ENCODE peak calls at places on chromosome 13, in nine cellular contexts. One of them, this sample, is unnamed.

GRCh38 chr13:28761586-28761985 is 42.8 kb upstream of the SLC46A3 start:
- DNase-seq in esophagus muscularis mucosa: no peak
- DNase-seq in choroid plexus epithelial cell: peak
- DNase-seq in astrocyte: no peak
- DNase-seq in mammary epithelial cell: peak
- DNase-seq in MCF 10A: peak
- DNase-seq in RWPE1: no peak
- DNase-seq in WTC11: no peak
- DNase-seq in endodermal cell: no peak
- DNase-seq in this sample: no peak

GRCh38 chr13:77457989-77458388 is 77.5 kb upstream of the SCEL start:
- DNase-seq in mammary epithelial cell: no peak
- DNase-seq in WTC11: no peak
- DNase-seq in MCF 10A: no peak
- DNase-seq in endodermal cell: no peak
- DNase-seq in choroid plexus epithelial cell: no peak
- DNase-seq in esophagus muscularis mucosa: no peak
- DNase-seq in RWPE1: no peak
- DNase-seq in astrocyte: no peak
- DNase-seq in this sample: no peak

GRCh38 chr13:24709186-24709913 is 29.1 kb downstream of the ATP12A start:
- DNase-seq in WTC11: no peak
- DNase-seq in esophagus muscularis mucosa: no peak
- DNase-seq in endodermal cell: no peak
- DNase-seq in MCF 10A: no peak
- DNase-seq in astrocyte: no peak
- DNase-seq in choroid plexus epithelial cell: no peak
- DNase-seq in mammary epithelial cell: no peak
- DNase-seq in RWPE1: no peak
- DNase-seq in this sample: no peak

GRCh38 chr13:73708393-73708985 is 425.7 kb downstream of the KLF12 start:
- DNase-seq in WTC11: peak
- DNase-seq in choroid plexus epithelial cell: peak
- DNase-seq in mammary epithelial cell: peak
- DNase-seq in esophagus muscularis mucosa: no peak
- DNase-seq in RWPE1: peak
- DNase-seq in endodermal cell: peak
- DNase-seq in MCF 10A: peak
- DNase-seq in astrocyte: peak
- DNase-seq in this sample: peak

GRCh38 chr13:27024062-27024461 is 147.5 kb downstream of the USP12 start:
- DNase-seq in RWPE1: no peak
- DNase-seq in astrocyte: no peak
- DNase-seq in esophagus muscularis mucosa: no peak
- DNase-seq in endodermal cell: no peak
- DNase-seq in mammary epithelial cell: no peak
- DNase-seq in choroid plexus epithelial cell: no peak
- DNase-seq in WTC11: no peak
- DNase-seq in MCF 10A: no peak
- DNase-seq in this sample: no peak

GRCh38 chr13:51619614-51620013 is 35.4 kb downstream of the WDFY2 start:
- DNase-seq in choroid plexus epithelial cell: peak
- DNase-seq in astrocyte: peak
- DNase-seq in WTC11: no peak
- DNase-seq in MCF 10A: no peak
- DNase-seq in endodermal cell: no peak
- DNase-seq in mammary epithelial cell: peak
- DNase-seq in esophagus muscularis mucosa: no peak
- DNase-seq in RWPE1: no peak
- DNase-seq in this sample: peak

GRCh38 chr13:28817204-28817603 is 2.9 kb upstream of the MTUS2 start:
- DNase-seq in choroid plexus epithelial cell: no peak
- DNase-seq in endodermal cell: peak
- DNase-seq in MCF 10A: no peak
- DNase-seq in mammary epithelial cell: no peak
- DNase-seq in astrocyte: no peak
- DNase-seq in RWPE1: no peak
- DNase-seq in esophagus muscularis mucosa: no peak
- DNase-seq in WTC11: peak
- DNase-seq in this sample: no peak

GRCh38 chr13:21837841-21838551 is 167.1 kb downstream of the FGF9 start:
- DNase-seq in mammary epithelial cell: no peak
- DNase-seq in MCF 10A: no peak
- DNase-seq in esophagus muscularis mucosa: no peak
- DNase-seq in astrocyte: no peak
- DNase-seq in choroid plexus epithelial cell: no peak
- DNase-seq in endodermal cell: no peak
- DNase-seq in WTC11: no peak
- DNase-seq in RWPE1: no peak
- DNase-seq in this sample: no peak

GRCh38 chr13:33069365-33069764 is 53.1 kb downstream of the KL start:
- DNase-seq in MCF 10A: peak
- DNase-seq in endodermal cell: no peak
- DNase-seq in RWPE1: no peak
- DNase-seq in mammary epithelial cell: no peak
- DNase-seq in astrocyte: no peak
- DNase-seq in choroid plexus epithelial cell: peak
- DNase-seq in WTC11: no peak
- DNase-seq in esophagus muscularis mucosa: no peak
- DNase-seq in this sample: no peak

GRCh38 chr13:94656766-94657165 is 55.1 kb downstream of the GPR180 start:
- DNase-seq in esophagus muscularis mucosa: no peak
- DNase-seq in MCF 10A: peak
- DNase-seq in mammary epithelial cell: peak
- DNase-seq in endodermal cell: no peak
- DNase-seq in astrocyte: peak
- DNase-seq in choroid plexus epithelial cell: peak
- DNase-seq in RWPE1: peak
- DNase-seq in WTC11: no peak
- DNase-seq in this sample: peak
- TF ChIP-seq CTCF in esophagus muscularis mucosa: no peak
- TF ChIP-seq CTCF in MCF 10A: no peak
- TF ChIP-seq CTCF in mammary epithelial cell: peak
- TF ChIP-seq CTCF in endodermal cell: no peak
- TF ChIP-seq CTCF in astrocyte: peak
- TF ChIP-seq CTCF in choroid plexus epithelial cell: peak
- TF ChIP-seq CTCF in RWPE1: no peak
- TF ChIP-seq CTCF in WTC11: no peak
- TF ChIP-seq CTCF in this sample: peak

GRCh38 chr13:110706570-110707378 is 858 bp upstream of the CARS2 start:
- DNase-seq in RWPE1: no peak
- DNase-seq in MCF 10A: no peak
- DNase-seq in mammary epithelial cell: no peak
- DNase-seq in esophagus muscularis mucosa: no peak
- DNase-seq in choroid plexus epithelial cell: no peak
- DNase-seq in endodermal cell: peak
- DNase-seq in WTC11: no peak
- DNase-seq in astrocyte: no peak
- DNase-seq in this sample: no peak

GRCh38 chr13:110702591-110703526 is 3.1 kb downstream of the CARS2 start:
- DNase-seq in esophagus muscularis mucosa: no peak
- DNase-seq in choroid plexus epithelial cell: peak
- DNase-seq in endodermal cell: peak
- DNase-seq in mammary epithelial cell: no peak
- DNase-seq in astrocyte: peak
- DNase-seq in WTC11: no peak
- DNase-seq in RWPE1: no peak
- DNase-seq in MCF 10A: no peak
- DNase-seq in this sample: no peak

GRCh38 chr13:110705356-110705825 is 525 bp downstream of the CARS2 start:
- DNase-seq in mammary epithelial cell: no peak
- DNase-seq in endodermal cell: no peak
- DNase-seq in RWPE1: no peak
- DNase-seq in MCF 10A: peak
- DNase-seq in choroid plexus epithelial cell: no peak
- DNase-seq in astrocyte: no peak
- DNase-seq in esophagus muscularis mucosa: no peak
- DNase-seq in WTC11: no peak
- DNase-seq in this sample: no peak

GRCh38 chr13:110702089-110702488 is 3.8 kb downstream of the CARS2 start:
- DNase-seq in mammary epithelial cell: no peak
- DNase-seq in astrocyte: no peak
- DNase-seq in esophagus muscularis mucosa: no peak
- DNase-seq in WTC11: no peak
- DNase-seq in MCF 10A: no peak
- DNase-seq in RWPE1: no peak
- DNase-seq in endodermal cell: no peak
- DNase-seq in choroid plexus epithelial cell: no peak
- DNase-seq in this sample: no peak

GRCh38 chr13:110705826-110706569 is at the start of gene CARS2:
- DNase-seq in astrocyte: peak
- DNase-seq in mammary epithelial cell: peak
- DNase-seq in endodermal cell: peak
- DNase-seq in choroid plexus epithelial cell: peak
- DNase-seq in WTC11: peak
- DNase-seq in esophagus muscularis mucosa: peak
- DNase-seq in RWPE1: peak
- DNase-seq in MCF 10A: peak
- DNase-seq in this sample: peak
- TF ChIP-seq CTCF in astrocyte: no peak
- TF ChIP-seq CTCF in mammary epithelial cell: peak
- TF ChIP-seq CTCF in endodermal cell: peak
- TF ChIP-seq CTCF in choroid plexus epithelial cell: peak
- TF ChIP-seq CTCF in WTC11: no peak
- TF ChIP-seq CTCF in esophagus muscularis mucosa: no peak
- TF ChIP-seq CTCF in RWPE1: no peak
- TF ChIP-seq CTCF in MCF 10A: no peak
- TF ChIP-seq CTCF in this sample: no peak

DNA sequence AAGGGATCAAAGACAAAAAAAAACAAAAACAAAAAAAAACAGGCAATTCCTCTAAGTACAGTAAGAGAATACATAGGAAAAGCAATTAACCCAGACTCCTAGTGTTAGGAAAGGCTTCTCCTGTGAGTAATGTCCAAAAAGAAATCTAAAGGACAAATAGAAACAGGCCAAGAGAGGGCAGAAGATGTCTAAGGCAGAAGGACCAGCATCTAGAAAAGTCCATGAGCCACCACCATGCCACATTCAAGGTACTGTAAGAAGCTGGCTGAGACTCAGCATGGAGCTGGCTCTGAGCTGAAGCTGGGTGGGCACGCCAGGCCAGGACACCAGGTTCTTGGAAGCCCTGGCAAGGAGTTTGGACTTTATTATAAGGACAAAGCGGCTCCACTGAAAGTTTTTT is 118.1 kb upstream of the FRY start:
- DNase-seq in esophagus muscularis mucosa: no peak
- DNase-seq in RWPE1: no peak
- DNase-seq in astrocyte: no peak
- DNase-seq in WTC11: no peak
- DNase-seq in MCF 10A: peak
- DNase-seq in mammary epithelial cell: no peak
- DNase-seq in endodermal cell: no peak
- DNase-seq in choroid plexus epithelial cell: no peak
- DNase-seq in this sample: peak
- TF ChIP-seq CTCF in esophagus muscularis mucosa: no peak
- TF ChIP-seq CTCF in RWPE1: no peak
- TF ChIP-seq CTCF in astrocyte: no peak
- TF ChIP-seq CTCF in WTC11: no peak
- TF ChIP-seq CTCF in MCF 10A: no peak
- TF ChIP-seq CTCF in mammary epithelial cell: peak
- TF ChIP-seq CTCF in endodermal cell: no peak
- TF ChIP-seq CTCF in choroid plexus epithelial cell: no peak
- TF ChIP-seq CTCF in this sample: peak

GRCh38 chr13:114063545-114064515 is 68.6 kb downstream of the RASA3 start:
- DNase-seq in MCF 10A: peak
- DNase-seq in endodermal cell: no peak
- DNase-seq in WTC11: no peak
- DNase-seq in astrocyte: peak
- DNase-seq in esophagus muscularis mucosa: peak
- DNase-seq in choroid plexus epithelial cell: peak
- DNase-seq in RWPE1: no peak
- DNase-seq in mammary epithelial cell: peak
- DNase-seq in this sample: peak

GRCh38 chr13:114066956-114067355 is 65.5 kb downstream of the RASA3 start:
- DNase-seq in esophagus muscularis mucosa: no peak
- DNase-seq in mammary epithelial cell: no peak
- DNase-seq in WTC11: no peak
- DNase-seq in RWPE1: no peak
- DNase-seq in MCF 10A: no peak
- DNase-seq in choroid plexus epithelial cell: no peak
- DNase-seq in astrocyte: no peak
- DNase-seq in endodermal cell: no peak
- DNase-seq in this sample: no peak

GRCh38 chr13:114065926-114066774 is 66.3 kb downstream of the RASA3 start:
- DNase-seq in astrocyte: no peak
- DNase-seq in choroid plexus epithelial cell: no peak
- DNase-seq in mammary epithelial cell: no peak
- DNase-seq in MCF 10A: no peak
- DNase-seq in endodermal cell: no peak
- DNase-seq in RWPE1: no peak
- DNase-seq in esophagus muscularis mucosa: no peak
- DNase-seq in WTC11: no peak
- DNase-seq in this sample: no peak

GRCh38 chr13:114064516-114065140 is 67.8 kb downstream of the RASA3 start:
- DNase-seq in esophagus muscularis mucosa: no peak
- DNase-seq in MCF 10A: peak
- DNase-seq in WTC11: no peak
- DNase-seq in choroid plexus epithelial cell: peak
- DNase-seq in mammary epithelial cell: peak
- DNase-seq in astrocyte: no peak
- DNase-seq in endodermal cell: no peak
- DNase-seq in RWPE1: peak
- DNase-seq in this sample: no peak

GRCh38 chr13:114065141-114065925 is 67.1 kb downstream of the RASA3 start:
- DNase-seq in esophagus muscularis mucosa: peak
- DNase-seq in mammary epithelial cell: peak
- DNase-seq in astrocyte: peak
- DNase-seq in WTC11: peak
- DNase-seq in RWPE1: peak
- DNase-seq in MCF 10A: peak
- DNase-seq in endodermal cell: peak
- DNase-seq in choroid plexus epithelial cell: peak
- DNase-seq in this sample: peak
- TF ChIP-seq CTCF in esophagus muscularis mucosa: no peak
- TF ChIP-seq CTCF in mammary epithelial cell: no peak
- TF ChIP-seq CTCF in astrocyte: no peak
- TF ChIP-seq CTCF in WTC11: no peak
- TF ChIP-seq CTCF in RWPE1: no peak
- TF ChIP-seq CTCF in MCF 10A: no peak
- TF ChIP-seq CTCF in endodermal cell: no peak
- TF ChIP-seq CTCF in choroid plexus epithelial cell: no peak
- TF ChIP-seq CTCF in this sample: no peak

GRCh38 chr13:61950828-61951227 is 535.2 kb upstream of the PCDH20 start:
- DNase-seq in WTC11: no peak
- DNase-seq in esophagus muscularis mucosa: no peak
- DNase-seq in RWPE1: no peak
- DNase-seq in mammary epithelial cell: no peak
- DNase-seq in choroid plexus epithelial cell: no peak
- DNase-seq in astrocyte: no peak
- DNase-seq in MCF 10A: no peak
- DNase-seq in endodermal cell: no peak
- DNase-seq in this sample: no peak

GRCh38 chr13:61954092-61954491 is 538.4 kb upstream of the PCDH20 start:
- DNase-seq in choroid plexus epithelial cell: peak
- DNase-seq in endodermal cell: no peak
- DNase-seq in MCF 10A: peak
- DNase-seq in RWPE1: peak
- DNase-seq in WTC11: no peak
- DNase-seq in esophagus muscularis mucosa: no peak
- DNase-seq in astrocyte: no peak
- DNase-seq in mammary epithelial cell: no peak
- DNase-seq in this sample: no peak
- TF ChIP-seq CTCF in choroid plexus epithelial cell: peak
- TF ChIP-seq CTCF in endodermal cell: peak
- TF ChIP-seq CTCF in MCF 10A: peak
- TF ChIP-seq CTCF in RWPE1: peak
- TF ChIP-seq CTCF in WTC11: no peak
- TF ChIP-seq CTCF in esophagus muscularis mucosa: peak
- TF ChIP-seq CTCF in astrocyte: peak
- TF ChIP-seq CTCF in mammary epithelial cell: peak
- TF ChIP-seq CTCF in this sample: no peak

This sample was measured in AG09319.